ENCODE peak calls at places on chromosomes 7 and 10, in five cellular contexts. M is tibial nerve, Y is pancreas, T is transverse colon, R is mucosa of descending colon. P is an unnamed sample.

GRCh38 chr10:73969224-73969811 is 28.6 kb upstream of the VCL start:
- DNase-seq in T (no peak), M (no peak), Y (no peak), R (no peak), P (no peak)

GRCh38 chr10:75544923-75545322 is 113.5 kb downstream of the LRMDA start:
- DNase-seq in Y (no peak), R (no peak), T (no peak), M (no peak), P (no peak)

GRCh38 chr7:136386876-136387275 is 409.7 kb upstream of the MTPN start:
- DNase-seq in Y (no peak), R (no peak), T (no peak), M (no peak), P (no peak)

GRCh38 chr10:11035318-11035920 is 17.7 kb downstream of the CELF2 start:
- DNase-seq in R (peak; percentile 48), Y (no peak), T (peak; percentile 34), M (peak; percentile 61), P (no peak)

GRCh38 chr10:74988787-74989574 is 122.5 kb upstream of the SAMD8 start:
- DNase-seq in R (no peak), T (no peak), M (no peak), Y (no peak), P (no peak)

GRCh38 chr7:92359801-92360200 is 87.5 kb upstream of the GATAD1 start:
- DNase-seq in R (no peak), T (no peak), M (no peak), Y (no peak), P (no peak)

GRCh38 chr10:127090135-127090534 is 106.3 kb downstream of the INSYN2A start:
- DNase-seq in M (no peak), R (no peak), Y (peak; percentile 52), T (no peak), P (no peak)

GRCh38 chr7:93757421-93757820 is 133.1 kb downstream of the TFPI2 start:
- DNase-seq in M (no peak), R (no peak), T (no peak), Y (no peak), P (no peak)

GRCh38 chr7:55250313-55250712 is 114.8 kb upstream of the LANCL2 start:
- DNase-seq in R (peak; percentile 71), Y (peak; percentile 56), T (peak; percentile 36), M (no peak), P (no peak)
- TF ChIP-seq CTCF in R (peak; percentile 54), Y (peak; percentile 19), T (peak; percentile 54), M (peak; percentile 28), P (peak; percentile 37)

GRCh38 chr10:31099664-31100063 is 68.0 kb upstream of the ZNF438 start:
- DNase-seq in R (peak; percentile 66), Y (peak; percentile 25), T (peak; percentile 68), M (no peak), P (no peak)

GRCh38 chr10:31096161-31096560 is 64.5 kb upstream of the ZNF438 start:
- DNase-seq in R (no peak), Y (no peak), M (no peak), T (no peak), P (no peak)

GRCh38 chr10:31099101-31099500 is 67.4 kb upstream of the ZNF438 start:
- DNase-seq in M (no peak), R (peak; percentile 29), T (peak; percentile 17), Y (no peak), P (no peak)

GRCh38 chr10:31100176-31100575 is 68.5 kb upstream of the ZNF438 start:
- DNase-seq in Y (no peak), T (no peak), R (no peak), M (no peak), P (no peak)

DNA sequence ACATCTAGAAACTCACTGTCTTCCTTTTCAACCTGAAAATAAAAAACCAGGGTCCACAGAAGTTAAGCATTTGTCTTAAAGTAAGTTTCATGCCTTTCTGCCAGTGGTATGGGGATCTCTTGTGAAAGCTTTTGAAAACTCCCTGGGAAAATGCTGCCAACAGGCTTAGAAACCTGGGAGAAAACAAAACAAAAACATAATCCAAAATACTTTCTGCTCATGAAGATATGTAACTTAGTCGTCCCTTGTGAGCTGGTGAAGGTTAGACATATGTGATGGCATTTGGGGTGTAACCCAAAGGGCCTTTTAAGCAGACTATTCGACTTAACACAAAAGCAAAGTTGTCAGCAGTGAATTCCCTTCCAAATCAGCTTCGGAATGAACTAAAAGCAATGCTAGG is 66.4 kb upstream of the ZNF438 start:
- DNase-seq in M (no peak), Y (no peak), T (no peak), R (no peak), P (no peak)
- H3K4me1 ChIP-seq in M (no peaks in the 10 kb centered on the region), Y (no peaks in the 10 kb centered on the region), T (peaks cover 8% of the 10 kb centered on the region), R (peaks cover 13% of the 10 kb centered on the region), P (peaks cover 5% of the 10 kb centered on the region)

GRCh38 chr7:131909151-131909768 is 352.8 kb upstream of the PODXL start:
- DNase-seq in M (no peak), R (peak; percentile 25), T (peak; percentile 13), Y (peak; percentile 12), P (peak; percentile 82)
- TF ChIP-seq CTCF in M (no peak), R (no peak), T (no peak), Y (no peak), P (no peak)

DNA sequence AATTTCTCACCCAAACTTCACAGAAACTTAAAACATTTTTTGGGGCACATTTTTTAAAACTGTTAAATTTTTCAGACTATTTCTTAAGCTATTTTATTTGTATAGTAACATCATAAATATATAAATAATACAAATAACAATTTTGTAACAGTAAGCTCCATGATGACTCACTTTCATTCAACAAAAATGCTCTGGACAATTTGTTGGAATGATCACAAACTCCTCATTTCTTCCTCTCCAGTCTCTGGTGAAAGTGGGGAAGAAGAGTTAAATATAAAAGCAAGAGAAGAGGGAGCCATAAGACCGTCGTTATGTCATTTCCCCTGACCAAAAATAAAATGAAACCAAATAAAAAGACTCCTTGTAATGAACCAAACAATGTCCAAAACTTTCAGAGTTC is 162.4 kb downstream of the AGMO start:
- DNase-seq in Y (no peak), R (no peak), T (no peak), M (no peak), P (no peak)
- H3K4me1 ChIP-seq in Y (no peaks in the 10 kb centered on the region), R (no peaks in the 10 kb centered on the region), T (no peaks in the 10 kb centered on the region), M (no peaks in the 10 kb centered on the region), P (no peaks in the 10 kb centered on the region)

GRCh38 chr7:130207033-130207432 is 627 bp upstream of the SSMEM1 start:
- DNase-seq in M (no peak), Y (no peak), R (no peak), T (no peak), P (no peak)
- TF ChIP-seq CTCF in M (no peak), Y (no peak), R (no peak), T (no peak), P (no peak)